ENCODE peak calls at places on chromosomes 13 and 19, in six cellular contexts. B is tibial nerve, W is colonic mucosa, L is lower lobe of right lung, Y is fibroblast of lung, C is thoracic aorta. K is an unnamed sample. For H3K27me3, the result is how much of the 10 kb centered on the place peaks cover.

GRCh38 chr19:12880551-12881171 is 588 bp downstream of the DNASE2 start:
- DNase-seq in C (no peak), Y (peak), W (peak), B (no peak), L (peak), K (no peak)

GRCh38 chr13:29522044-29522685 is 73.3 kb downstream of the SLC7A1 start:
- DNase-seq in Y (peak), C (peak), L (no peak), B (no peak), W (no peak), K (no peak)

GRCh38 chr13:102945324-102945815 is 99.5 kb downstream of the ERCC5 start:
- DNase-seq in C (no peak), Y (no peak), L (no peak), W (no peak), B (no peak), K (no peak)

GRCh38 chr13:40503966-40504591 is 162.4 kb downstream of the FOXO1 start:
- DNase-seq in W (no peak), L (no peak), B (no peak), C (no peak), Y (peak), K (no peak)

GRCh38 chr19:15936950-15937349 is 2.6 kb upstream of the CYP4F11 start:
- DNase-seq in C (no peak), B (no peak), W (no peak), L (no peak), Y (no peak), K (no peak)

GRCh38 chr13:59176775-59177174 is 987.0 kb downstream of the DIAPH3 start:
- DNase-seq in L (no peak), B (no peak), W (no peak), Y (no peak), C (no peak), K (no peak)

GRCh38 chr19:51712461-51713081 is 11.2 kb downstream of the HAS1 start:
- DNase-seq in L (no peak), B (no peak), W (no peak), Y (peak), C (no peak), K (no peak)

GRCh38 chr19:18392936-18393335 is 4.5 kb downstream of the LRRC25 start:
- DNase-seq in L (no peak), Y (no peak), C (no peak), B (no peak), W (no peak), K (no peak)

GRCh38 chr13:79459906-79460305 is 21.0 kb upstream of the NDFIP2 start:
- DNase-seq in L (no peak), Y (peak), W (no peak), B (no peak), C (no peak), K (no peak)

GRCh38 chr13:19782049-19782726 is 557 bp downstream of the PSPC1 start:
- DNase-seq in L (peak), Y (peak), C (peak), B (peak), W (peak), K (peak)

GRCh38 chr19:50377051-50377441 is 789 bp downstream of the NR1H2 start:
- DNase-seq in L (no peak), W (peak), B (no peak), C (no peak), Y (no peak), K (peak)

GRCh38 chr13:50744261-50744660 is 99.2 kb downstream of the DLEU7 start:
- DNase-seq in Y (no peak), W (no peak), B (no peak), C (no peak), L (no peak), K (no peak)

GRCh38 chr19:45908956-45909355 is 5.6 kb downstream of the NANOS2 start:
- DNase-seq in B (no peak), L (no peak), W (no peak), Y (peak), C (no peak), K (no peak)

GRCh38 chr13:56187331-56187730 is 953.4 kb upstream of the PRR20A start:
- DNase-seq in L (peak), Y (no peak), W (no peak), B (no peak), C (no peak), K (no peak)

GRCh38 chr13:77800219-77800618 is 102.7 kb downstream of the SLAIN1 start:
- DNase-seq in B (no peak), C (no peak), Y (peak), L (no peak), W (no peak), K (no peak)

GRCh38 chr13:27851049-27851448 is 58.8 kb downstream of the GSX1 start:
- DNase-seq in B (no peak), W (no peak), Y (no peak), L (no peak), C (no peak), K (no peak)

GRCh38 chr13:73681779-73682178 is 452.4 kb downstream of the KLF12 start:
- DNase-seq in Y (no peak), C (no peak), L (no peak), B (no peak), W (no peak), K (no peak)

GRCh38 chr13:28049880-28050871 is 50.2 kb downstream of the FLT3 start:
- DNase-seq in Y (no peak), B (no peak), L (no peak), C (no peak), W (no peak), K (no peak)

GRCh38 chr13:102401305-102401704 is 543 bp downstream of the FGF14 start:
- DNase-seq in B (no peak), W (no peak), Y (no peak), C (no peak), L (no peak), K (no peak)

GRCh38 chr19:1833540-1833939 is 14.7 kb downstream of the REXO1 start:
- DNase-seq in Y (no peak), B (no peak), C (no peak), L (no peak), W (no peak), K (no peak)

GRCh38 chr19:40317338-40317737 is 30.9 kb downstream of the C19orf47 start:
- DNase-seq in Y (no peak), L (no peak), C (no peak), W (no peak), B (no peak), K (no peak)

GRCh38 chr19:32387701-32388392 is 17.7 kb upstream of the DPY19L3 start:
- DNase-seq in B (no peak), C (no peak), Y (peak), W (peak), L (no peak), K (no peak)

GRCh38 chr19:16026756-16027155 is 49.5 kb upstream of the TPM4 start:
- DNase-seq in Y (no peak), L (no peak), W (no peak), B (no peak), C (no peak), K (no peak)

GRCh38 chr13:73754727-73755292 is 379.4 kb downstream of the KLF12 start:
- DNase-seq in Y (peak), C (no peak), B (no peak), W (peak), L (no peak), K (no peak)

GRCh38 chr13:52048516-52048915 is 24.0 kb downstream of the UTP14C start:
- DNase-seq in C (no peak), L (no peak), Y (peak), B (no peak), W (no peak), K (no peak)

GRCh38 chr13:35283856-35284255 is 192.6 kb downstream of the MAB21L1 start:
- DNase-seq in B (no peak), C (no peak), L (no peak), W (no peak), Y (peak), K (no peak)

GRCh38 chr13:114011226-114011625 is 37.4 kb upstream of the C13orf46 start:
- DNase-seq in Y (no peak), W (no peak), L (peak), B (no peak), C (no peak), K (no peak)

GRCh38 chr13:96963786-96964475 is 30.3 kb downstream of the OXGR1 start:
- DNase-seq in L (no peak), B (no peak), C (no peak), Y (no peak), W (no peak), K (no peak)

GRCh38 chr13:21022694-21023325 is 38.6 kb downstream of the LATS2 start:
- DNase-seq in C (no peak), Y (no peak), L (no peak), B (no peak), W (no peak), K (no peak)

GRCh38 chr13:95301135-95301946 is at the start of gene ABCC4:
- DNase-seq in C (no peak), Y (peak), L (peak), B (no peak), W (peak), K (peak)

GRCh38 chr13:103238441-103238840 is 172.2 kb upstream of the SLC10A2 start:
- DNase-seq in C (no peak), W (no peak), B (no peak), Y (no peak), L (no peak), K (no peak)

GRCh38 chr19:49677232-49677881 is at the start of gene PRMT1:
- DNase-seq in C (no peak), W (no peak), L (no peak), Y (peak), B (no peak), K (peak)

GRCh38 chr13:76293346-76293745 is 592.9 kb downstream of the KCTD12 start:
- DNase-seq in W (no peak), B (no peak), Y (peak), L (no peak), C (no peak), K (no peak)

GRCh38 chr19:56577719-56578602 is 10.7 kb downstream of the ZNF470 start:
- DNase-seq in L (no peak), Y (no peak), B (no peak), W (no peak), C (no peak), K (no peak)

GRCh38 chr19:39093761-39094160 is 9.6 kb downstream of the ACP7 start:
- DNase-seq in C (no peak), W (no peak), L (no peak), B (no peak), Y (peak), K (no peak)

GRCh38 chr13:23183292-23183691 is 2.5 kb downstream of the SGCG start:
- DNase-seq in Y (no peak), L (no peak), W (no peak), C (no peak), B (no peak), K (no peak)

GRCh38 chr19:49570138-49570856 is 10.1 kb downstream of the NOSIP start:
- DNase-seq in Y (peak), L (no peak), W (peak), C (no peak), B (no peak), K (no peak)

GRCh38 chr13:27379694-27380596 is 44.5 kb upstream of the GTF3A start:
- DNase-seq in Y (peak), B (peak), L (no peak), C (no peak), W (peak), K (peak)

GRCh38 chr13:23946067-23946466 is 48.8 kb upstream of the C1QTNF9B start:
- DNase-seq in Y (no peak), W (no peak), C (no peak), B (no peak), L (no peak), K (no peak)

GRCh38 chr13:48514776-48515175 is 18.1 kb downstream of the RCBTB2 start:
- DNase-seq in W (no peak), C (no peak), B (no peak), L (no peak), Y (no peak), K (no peak)
- H3K27me3 ChIP-seq in W (under half), C (under half), B (under half), L (under half), Y (under half), K (under half)

GRCh38 chr19:10767726-10768125 is 49.8 kb downstream of the DNM2 start:
- DNase-seq in L (no peak), C (no peak), W (no peak), Y (no peak), B (no peak), K (no peak)

GRCh38 chr19:10766681-10767201 is 48.9 kb downstream of the DNM2 start:
- DNase-seq in Y (peak), W (no peak), L (no peak), B (no peak), C (no peak), K (no peak)

GRCh38 chr19:10768369-10768768 is 50.5 kb downstream of the DNM2 start:
- DNase-seq in W (no peak), C (no peak), B (no peak), L (no peak), Y (no peak), K (no peak)

GRCh38 chr19:10768936-10769335 is 51.1 kb downstream of the DNM2 start:
- DNase-seq in C (no peak), W (no peak), Y (no peak), B (no peak), L (no peak), K (no peak)

DNA sequence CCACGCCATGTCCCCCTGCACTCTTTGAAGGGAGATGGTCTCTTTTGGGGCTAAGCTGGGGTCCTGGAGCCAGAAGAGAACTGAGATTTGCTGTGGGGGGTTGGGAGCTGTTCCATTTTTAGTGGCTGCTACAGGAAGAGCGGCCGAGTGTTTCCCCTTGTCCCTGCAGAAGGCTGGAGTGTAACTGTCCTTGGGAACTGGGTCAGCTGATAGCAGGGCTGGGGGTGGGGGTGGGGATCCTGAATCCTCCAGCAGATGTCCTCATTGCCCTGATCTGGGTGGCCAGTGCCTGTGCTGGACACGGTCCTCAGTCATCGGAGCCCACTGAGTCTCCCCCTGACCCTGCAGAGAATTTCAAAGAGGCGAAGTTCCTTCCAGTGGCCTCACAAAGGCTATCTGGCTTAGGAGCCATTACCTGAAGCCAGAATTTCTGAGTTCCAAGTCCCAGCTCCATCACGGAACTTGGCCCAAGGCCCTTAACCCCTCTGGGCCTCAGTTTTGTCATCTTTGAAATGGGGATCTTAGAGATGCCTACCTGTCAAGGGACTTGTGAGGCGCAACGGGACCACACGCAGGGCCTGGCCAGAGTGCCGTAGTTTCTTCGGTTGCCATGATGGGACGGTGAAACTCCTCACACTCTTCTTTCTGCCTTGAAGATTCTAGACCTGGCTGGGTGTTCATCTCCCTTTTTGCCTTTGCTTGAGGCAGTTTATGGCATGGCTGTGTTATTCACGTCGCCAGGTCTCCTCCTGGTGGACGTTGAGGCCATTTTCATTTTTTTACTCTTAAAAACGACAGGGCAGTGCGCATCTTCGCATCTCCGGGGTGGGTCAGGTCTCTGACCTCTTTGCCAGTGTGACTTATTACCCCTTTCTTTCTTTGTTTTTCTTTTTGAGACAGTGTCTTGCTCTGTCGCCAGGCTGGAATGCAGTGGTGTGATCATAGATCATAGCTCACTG is 51.9 kb downstream of the DNM2 start:
- DNase-seq in C (no peak), B (peak), W (no peak), L (no peak), Y (no peak), K (no peak)
- H3K27ac ChIP-seq in C (peak), B (no peak), W (peak), L (peak), Y (peak), K (no peak)

GRCh38 chr13:106145070-106145469 is 390.4 kb downstream of the EFNB2 start:
- DNase-seq in L (no peak), C (no peak), W (no peak), B (no peak), Y (no peak), K (no peak)

GRCh38 chr13:106143392-106143791 is 392.1 kb downstream of the EFNB2 start:
- DNase-seq in B (no peak), C (no peak), Y (peak), W (no peak), L (no peak), K (no peak)

GRCh38 chr13:106140476-106140875 is 395.0 kb downstream of the EFNB2 start:
- DNase-seq in Y (no peak), W (no peak), C (no peak), L (no peak), B (no peak), K (no peak)

GRCh38 chr13:106145997-106146864 is 389.2 kb downstream of the EFNB2 start:
- DNase-seq in Y (no peak), B (no peak), W (peak), C (no peak), L (no peak), K (no peak)

GRCh38 chr13:106143930-106144709 is 391.3 kb downstream of the EFNB2 start:
- DNase-seq in B (no peak), Y (no peak), W (peak), L (no peak), C (no peak), K (no peak)
- H3K27me3 ChIP-seq in B (under half), Y (under half), W (under half), L (under half), C (under half), K (under half)

GRCh38 chr19:5587661-5588060 is 19.9 kb upstream of the TINCR start:
- DNase-seq in W (no peak), C (no peak), B (no peak), L (no peak), Y (no peak), K (no peak)

GRCh38 chr19:5588441-5588840 is 20.7 kb upstream of the TINCR start:
- DNase-seq in Y (peak), B (no peak), W (no peak), C (no peak), L (no peak), K (no peak)

GRCh38 chr19:5585461-5586299 is 17.9 kb upstream of the TINCR start:
- DNase-seq in W (no peak), L (no peak), C (no peak), B (no peak), Y (peak), K (no peak)

GRCh38 chr19:5586300-5587070 is 18.7 kb upstream of the TINCR start:
- DNase-seq in B (no peak), L (no peak), Y (peak), C (no peak), W (no peak), K (no peak)

GRCh38 chr19:5587071-5587455 is 19.3 kb upstream of the TINCR start:
- DNase-seq in W (no peak), L (no peak), C (no peak), Y (no peak), B (no peak), K (no peak)
- H3K27ac ChIP-seq in W (no peak), L (no peak), C (no peak), Y (no peak), B (no peak), K (no peak)